ENCODE peak calls at places on chromosomes 7 and 10, in six cellular contexts. One of them, this sample, is unnamed.

GRCh38 chr10:11435621-11436020 is 175.8 kb downstream of the USP6NL start:
- DNase-seq in HCT116: no peak
- DNase-seq in A549: no peak
- DNase-seq in H1: peak
- DNase-seq in NB4: no peak
- DNase-seq in SK-N-SH: no peak
- DNase-seq in this sample: no peak

GRCh38 chr7:27640914-27641570 is 21.6 kb downstream of the HIBADH start:
- DNase-seq in HCT116: no peak
- DNase-seq in A549: peak
- DNase-seq in H1: no peak
- DNase-seq in NB4: peak
- DNase-seq in SK-N-SH: no peak
- DNase-seq in this sample: peak

GRCh38 chr10:55058800-55059199 is 257.8 kb upstream of the PCDH15 start:
- DNase-seq in HCT116: no peak
- DNase-seq in A549: no peak
- DNase-seq in H1: no peak
- DNase-seq in NB4: no peak
- DNase-seq in SK-N-SH: no peak
- DNase-seq in this sample: no peak

GRCh38 chr10:117946525-117947070 is 100.1 kb downstream of the RAB11FIP2 start:
- DNase-seq in HCT116: peak
- DNase-seq in A549: no peak
- DNase-seq in H1: no peak
- DNase-seq in NB4: no peak
- DNase-seq in SK-N-SH: no peak
- DNase-seq in this sample: no peak

GRCh38 chr7:93119191-93119905 is 1.6 kb upstream of the SAMD9 start:
- DNase-seq in HCT116: no peak
- DNase-seq in A549: no peak
- DNase-seq in H1: no peak
- DNase-seq in NB4: no peak
- DNase-seq in SK-N-SH: no peak
- DNase-seq in this sample: no peak

GRCh38 chr10:98323221-98324164 is 55.5 kb upstream of the LOXL4 start:
- DNase-seq in HCT116: peak
- DNase-seq in A549: no peak
- DNase-seq in H1: no peak
- DNase-seq in NB4: peak
- DNase-seq in SK-N-SH: no peak
- DNase-seq in this sample: peak

GRCh38 chr10:89217057-89217990 is 10.2 kb upstream of the CH25H start:
- DNase-seq in HCT116: peak
- DNase-seq in A549: peak
- DNase-seq in H1: peak
- DNase-seq in NB4: peak
- DNase-seq in SK-N-SH: peak
- DNase-seq in this sample: peak

GRCh38 chr10:72175166-72175565 is 40.6 kb upstream of the ANAPC16 start:
- DNase-seq in HCT116: no peak
- DNase-seq in A549: no peak
- DNase-seq in H1: no peak
- DNase-seq in NB4: no peak
- DNase-seq in SK-N-SH: no peak
- DNase-seq in this sample: peak

GRCh38 chr10:32377458-32378370 is 30.8 kb upstream of the EPC1 start:
- DNase-seq in HCT116: peak
- DNase-seq in A549: no peak
- DNase-seq in H1: no peak
- DNase-seq in NB4: peak
- DNase-seq in SK-N-SH: peak
- DNase-seq in this sample: peak

GRCh38 chr10:14543048-14543903 is 212.6 kb upstream of the FRMD4A start:
- DNase-seq in HCT116: no peak
- DNase-seq in A549: no peak
- DNase-seq in H1: no peak
- DNase-seq in NB4: peak
- DNase-seq in SK-N-SH: no peak
- DNase-seq in this sample: no peak

GRCh38 chr7:12898610-12899009 is 211.2 kb downstream of the ARL4A start:
- DNase-seq in HCT116: no peak
- DNase-seq in A549: no peak
- DNase-seq in H1: no peak
- DNase-seq in NB4: no peak
- DNase-seq in SK-N-SH: no peak
- DNase-seq in this sample: no peak

GRCh38 chr10:87547734-87548311 is 43.1 kb downstream of the MINPP1 start:
- DNase-seq in HCT116: no peak
- DNase-seq in A549: no peak
- DNase-seq in H1: no peak
- DNase-seq in NB4: peak
- DNase-seq in SK-N-SH: no peak
- DNase-seq in this sample: peak

GRCh38 chr10:132851451-132851850 is 65.5 kb upstream of the NKX6-2 start:
- DNase-seq in HCT116: no peak
- DNase-seq in A549: no peak
- DNase-seq in H1: no peak
- DNase-seq in NB4: no peak
- DNase-seq in SK-N-SH: no peak
- DNase-seq in this sample: no peak

GRCh38 chr10:91924212-91925021 is 847 bp downstream of the BTAF1 start:
- DNase-seq in HCT116: no peak
- DNase-seq in A549: no peak
- DNase-seq in H1: no peak
- DNase-seq in NB4: no peak
- DNase-seq in SK-N-SH: no peak
- DNase-seq in this sample: peak

GRCh38 chr7:150902078-150903033 is 50.0 kb downstream of the AOC1 start:
- DNase-seq in HCT116: no peak
- DNase-seq in A549: no peak
- DNase-seq in H1: no peak
- DNase-seq in NB4: no peak
- DNase-seq in SK-N-SH: peak
- DNase-seq in this sample: no peak

GRCh38 chr10:113020838-113021237 is 70.8 kb downstream of the TCF7L2 start:
- DNase-seq in HCT116: no peak
- DNase-seq in A549: no peak
- DNase-seq in H1: no peak
- DNase-seq in NB4: no peak
- DNase-seq in SK-N-SH: no peak
- DNase-seq in this sample: no peak

GRCh38 chr7:33792041-33792440 is 113.3 kb upstream of the BMPER start:
- DNase-seq in HCT116: no peak
- DNase-seq in A549: no peak
- DNase-seq in H1: no peak
- DNase-seq in NB4: no peak
- DNase-seq in SK-N-SH: no peak
- DNase-seq in this sample: no peak

GRCh38 chr7:90728568-90728967 is 132.4 kb downstream of the CDK14 start:
- DNase-seq in HCT116: no peak
- DNase-seq in A549: no peak
- DNase-seq in H1: no peak
- DNase-seq in NB4: no peak
- DNase-seq in SK-N-SH: no peak
- DNase-seq in this sample: no peak

GRCh38 chr7:112781110-112781509 is 9.1 kb downstream of the TMEM168 start:
- DNase-seq in HCT116: no peak
- DNase-seq in A549: no peak
- DNase-seq in H1: no peak
- DNase-seq in NB4: no peak
- DNase-seq in SK-N-SH: no peak
- DNase-seq in this sample: no peak

GRCh38 chr7:122886357-122887081 is at the start of gene CADPS2:
- DNase-seq in HCT116: peak
- DNase-seq in A549: peak
- DNase-seq in H1: peak
- DNase-seq in NB4: no peak
- DNase-seq in SK-N-SH: peak
- DNase-seq in this sample: peak

GRCh38 chr10:6924166-6924565 is 344.1 kb upstream of the PRKCQ start:
- DNase-seq in HCT116: no peak
- DNase-seq in A549: no peak
- DNase-seq in H1: no peak
- DNase-seq in NB4: peak
- DNase-seq in SK-N-SH: no peak
- DNase-seq in this sample: peak

GRCh38 chr7:130491841-130492518 is at the start of gene MEST:
- DNase-seq in HCT116: no peak
- DNase-seq in A549: no peak
- DNase-seq in H1: peak
- DNase-seq in NB4: no peak
- DNase-seq in SK-N-SH: peak
- DNase-seq in this sample: peak

GRCh38 chr7:151864081-151864480 is 12.8 kb downstream of the PRKAG2 start:
- DNase-seq in HCT116: no peak
- DNase-seq in A549: no peak
- DNase-seq in H1: no peak
- DNase-seq in NB4: no peak
- DNase-seq in SK-N-SH: no peak
- DNase-seq in this sample: no peak

GRCh38 chr10:3169738-3170137 is 2.8 kb downstream of the PITRM1 start:
- DNase-seq in HCT116: no peak
- DNase-seq in A549: no peak
- DNase-seq in H1: no peak
- DNase-seq in NB4: no peak
- DNase-seq in SK-N-SH: no peak
- DNase-seq in this sample: no peak

GRCh38 chr10:21726601-21727295 is 192.7 kb downstream of the MLLT10 start:
- DNase-seq in HCT116: no peak
- DNase-seq in A549: no peak
- DNase-seq in H1: no peak
- DNase-seq in NB4: no peak
- DNase-seq in SK-N-SH: no peak
- DNase-seq in this sample: no peak

GRCh38 chr7:68206946-68207485 is 1210.4 kb downstream of the TYW1 start:
- DNase-seq in HCT116: no peak
- DNase-seq in A549: no peak
- DNase-seq in H1: no peak
- DNase-seq in NB4: no peak
- DNase-seq in SK-N-SH: no peak
- DNase-seq in this sample: no peak

GRCh38 chr10:100570518-100570865 is 34.7 kb downstream of the HIF1AN start:
- DNase-seq in HCT116: no peak
- DNase-seq in A549: no peak
- DNase-seq in H1: no peak
- DNase-seq in NB4: no peak
- DNase-seq in SK-N-SH: peak
- DNase-seq in this sample: no peak

GRCh38 chr7:23191022-23191421 is 9.2 kb downstream of the NUP42 start:
- DNase-seq in HCT116: no peak
- DNase-seq in A549: no peak
- DNase-seq in H1: no peak
- DNase-seq in NB4: no peak
- DNase-seq in SK-N-SH: peak
- DNase-seq in this sample: no peak

GRCh38 chr10:18341063-18341462 is 200.8 kb downstream of the CACNB2 start:
- DNase-seq in HCT116: no peak
- DNase-seq in A549: no peak
- DNase-seq in H1: no peak
- DNase-seq in NB4: no peak
- DNase-seq in SK-N-SH: no peak
- DNase-seq in this sample: no peak
- H3K4me3 ChIP-seq in HCT116: no peak
- H3K4me3 ChIP-seq in A549: no peak
- H3K4me3 ChIP-seq in H1: no peak
- H3K4me3 ChIP-seq in NB4: no peak
- H3K4me3 ChIP-seq in SK-N-SH: no peak
- H3K4me3 ChIP-seq in this sample: no peak

GRCh38 chr7:156438011-156438410 is 202.6 kb upstream of the RNF32 start:
- DNase-seq in HCT116: no peak
- DNase-seq in A549: no peak
- DNase-seq in H1: no peak
- DNase-seq in NB4: no peak
- DNase-seq in SK-N-SH: no peak
- DNase-seq in this sample: no peak
- TF ChIP-seq MAX in HCT116: no peak
- TF ChIP-seq MAX in A549: no peak
- TF ChIP-seq MAX in H1: no peak
- TF ChIP-seq MAX in NB4: no peak
- TF ChIP-seq MAX in SK-N-SH: no peak
- TF ChIP-seq MAX in this sample: no peak

DNA sequence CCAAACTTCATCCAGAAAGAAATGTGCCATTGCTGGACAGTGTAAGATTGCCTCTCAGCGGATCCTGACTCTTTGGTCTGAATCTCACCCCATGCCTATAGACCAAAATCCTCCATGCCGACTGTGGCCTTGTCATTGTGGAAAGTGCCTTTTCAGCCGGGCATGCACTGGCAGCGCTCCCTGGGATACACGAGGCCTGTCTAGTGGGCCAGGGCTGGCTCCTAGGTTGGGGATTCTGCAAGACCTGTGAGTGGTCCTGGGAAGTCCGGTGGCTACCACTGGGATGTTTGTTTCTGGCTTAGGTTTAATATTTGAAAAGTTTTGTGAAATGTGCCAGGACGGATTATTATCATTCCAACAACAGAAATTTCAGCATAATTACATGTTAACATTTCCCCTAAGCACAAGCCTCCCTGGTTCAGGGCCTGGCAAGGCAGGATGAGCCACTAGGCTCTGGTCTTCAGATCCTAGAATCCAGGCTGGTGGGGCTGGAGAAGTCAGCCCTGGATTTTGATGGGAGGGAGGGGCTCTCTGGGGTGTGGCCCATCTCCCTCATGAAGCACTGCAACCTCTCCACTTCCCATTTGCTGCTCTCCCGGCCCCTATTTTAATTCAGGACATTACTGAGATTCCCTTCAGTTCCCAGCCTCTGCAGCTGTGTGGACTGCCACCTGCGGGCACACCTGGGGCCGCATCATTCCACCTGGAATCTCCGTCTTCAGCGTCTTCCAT is 253.2 kb downstream of the WDR37 start:
- DNase-seq in HCT116: no peak
- DNase-seq in A549: no peak
- DNase-seq in H1: peak
- DNase-seq in NB4: no peak
- DNase-seq in SK-N-SH: no peak
- DNase-seq in this sample: no peak
- H3K4me3 ChIP-seq in HCT116: no peak
- H3K4me3 ChIP-seq in A549: no peak
- H3K4me3 ChIP-seq in H1: peak
- H3K4me3 ChIP-seq in NB4: no peak
- H3K4me3 ChIP-seq in SK-N-SH: no peak
- H3K4me3 ChIP-seq in this sample: no peak

GRCh38 chr10:57699944-57700343 is 567.8 kb downstream of the IPMK start:
- DNase-seq in HCT116: no peak
- DNase-seq in A549: no peak
- DNase-seq in H1: no peak
- DNase-seq in NB4: no peak
- DNase-seq in SK-N-SH: peak
- DNase-seq in this sample: no peak

GRCh38 chr10:57692255-57692980 is 575.3 kb downstream of the IPMK start:
- DNase-seq in HCT116: no peak
- DNase-seq in A549: peak
- DNase-seq in H1: no peak
- DNase-seq in NB4: no peak
- DNase-seq in SK-N-SH: no peak
- DNase-seq in this sample: no peak

GRCh38 chr10:57694956-57695605 is 572.6 kb downstream of the IPMK start:
- DNase-seq in HCT116: no peak
- DNase-seq in A549: no peak
- DNase-seq in H1: no peak
- DNase-seq in NB4: no peak
- DNase-seq in SK-N-SH: no peak
- DNase-seq in this sample: no peak

GRCh38 chr10:57696641-57697040 is 571.1 kb downstream of the IPMK start:
- DNase-seq in HCT116: no peak
- DNase-seq in A549: peak
- DNase-seq in H1: no peak
- DNase-seq in NB4: no peak
- DNase-seq in SK-N-SH: no peak
- DNase-seq in this sample: no peak
- TF ChIP-seq MAX in HCT116: no peak
- TF ChIP-seq MAX in A549: no peak
- TF ChIP-seq MAX in H1: no peak
- TF ChIP-seq MAX in NB4: no peak
- TF ChIP-seq MAX in SK-N-SH: no peak
- TF ChIP-seq MAX in this sample: no peak

This sample was measured in endothelial cell of umbilical vein.